ENCODE peak calls at places on chromosomes 5 and 9, in seven cellular contexts. C, I, P, F, V, A and O are unnamed samples.

GRCh38 chr9:93871286-93871685 is 83.9 kb downstream of the BARX1 start:
- DNase-seq in C (no peak), I (no peak), P (peak), F (no peak), V (no peak), A (no peak), O (peak)

GRCh38 chr9:90961375-90961774 is 159.8 kb downstream of the SYK start:
- DNase-seq in C (peak), I (no peak), P (no peak), F (no peak), V (no peak), A (no peak), O (no peak)

GRCh38 chr9:28598396-28598795 is 1025.1 kb upstream of the C9orf72 start:
- DNase-seq in C (no peak), I (no peak), P (no peak), F (no peak), V (no peak), A (no peak), O (peak)

GRCh38 chr9:101585740-101586139 is 9.0 kb downstream of the PPP3R2 start:
- DNase-seq in C (no peak), I (no peak), P (no peak), F (no peak), V (no peak), A (no peak), O (no peak)

GRCh38 chr9:131678499-131679111 is 61.3 kb downstream of the RAPGEF1 start:
- DNase-seq in C (peak), I (peak), P (peak), F (peak), V (peak), A (no peak), O (no peak)

GRCh38 chr5:163614787-163615186 is 109.4 kb downstream of the MAT2B start:
- DNase-seq in C (peak), I (no peak), P (no peak), F (no peak), V (peak), A (no peak), O (no peak)

GRCh38 chr5:114237766-114238165 is 124.1 kb upstream of the KCNN2 start:
- DNase-seq in C (peak), I (peak), P (no peak), F (no peak), V (no peak), A (no peak), O (no peak)

GRCh38 chr5:35651002-35651756 is 33.5 kb downstream of the SPEF2 start:
- DNase-seq in C (peak), I (peak), P (peak), F (no peak), V (peak), A (peak), O (peak)

GRCh38 chr9:126009047-126009446 is 261.9 kb downstream of the PBX3 start:
- DNase-seq in C (no peak), I (no peak), P (peak), F (no peak), V (no peak), A (no peak), O (no peak)

GRCh38 chr5:2017540-2018389 is 135.0 kb upstream of the IRX4 start:
- DNase-seq in C (peak), I (no peak), P (peak), F (peak), V (peak), A (peak), O (no peak)

GRCh38 chr9:79073201-79073600 is 498.6 kb upstream of the TLE4 start:
- DNase-seq in C (no peak), I (no peak), P (no peak), F (no peak), V (no peak), A (no peak), O (no peak)

DNA sequence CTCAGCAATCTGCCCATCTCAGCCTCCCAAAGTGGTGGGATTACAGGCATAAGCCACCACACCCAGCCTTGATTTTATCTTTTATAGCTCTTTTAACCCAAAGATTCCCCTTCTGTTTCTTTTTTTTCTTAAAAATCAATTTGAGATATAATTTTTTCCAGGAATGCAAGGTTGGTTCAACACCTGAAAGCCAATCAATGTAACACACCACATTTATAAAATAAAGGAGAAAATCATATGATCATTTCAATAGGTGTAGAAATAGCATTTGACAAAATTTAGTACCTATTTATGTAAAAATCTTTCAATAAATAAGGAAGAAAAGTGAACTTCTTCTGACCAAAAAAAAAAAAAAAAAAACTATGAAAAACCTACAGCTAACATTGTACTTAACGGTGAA is 3.7 kb upstream of the ASS1 start:
- DNase-seq in C (no peak), I (no peak), P (no peak), F (no peak), V (no peak), A (no peak), O (no peak)
- H4K8ac ChIP-seq in C (no peak), I (no peak), P (no peak), F (no peak), V (no peak), A (no peak), O (no peak)

DNA sequence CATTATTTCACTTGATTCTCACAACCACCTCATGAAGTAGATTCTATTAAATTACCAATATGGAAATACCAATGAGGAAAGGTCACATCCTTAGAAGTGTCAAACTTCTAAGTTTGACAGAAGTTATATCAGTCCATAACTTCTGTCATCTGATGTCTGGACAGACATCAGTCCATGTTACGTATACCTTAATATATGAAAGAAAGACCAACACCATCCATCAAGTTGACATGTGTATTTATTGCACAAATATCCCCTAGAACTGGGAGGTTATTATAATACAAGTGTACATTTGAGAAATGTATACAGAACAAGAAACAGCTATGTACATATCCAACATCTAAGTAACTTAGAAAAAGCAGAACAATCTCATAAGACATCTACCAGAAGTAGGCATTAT is 6.5 kb upstream of the RAPGEF6 start:
- DNase-seq in C (no peak), I (no peak), P (no peak), F (no peak), V (no peak), A (no peak), O (no peak)
- H4K8ac ChIP-seq in C (no peak), I (no peak), P (no peak), F (no peak), V (no peak), A (no peak), O (no peak)

GRCh38 chr5:83553000-83553486 is 81.5 kb downstream of the VCAN start:
- DNase-seq in C (peak), I (no peak), P (peak), F (no peak), V (no peak), A (no peak), O (no peak)

GRCh38 chr5:83554133-83554532 is 82.6 kb downstream of the VCAN start:
- DNase-seq in C (no peak), I (no peak), P (no peak), F (no peak), V (no peak), A (no peak), O (no peak)

GRCh38 chr5:83549681-83550080 is 78.1 kb downstream of the VCAN start:
- DNase-seq in C (no peak), I (peak), P (no peak), F (no peak), V (no peak), A (no peak), O (no peak)

GRCh38 chr5:83552275-83552674 is 80.7 kb downstream of the VCAN start:
- DNase-seq in C (peak), I (no peak), P (no peak), F (no peak), V (no peak), A (no peak), O (no peak)

DNA sequence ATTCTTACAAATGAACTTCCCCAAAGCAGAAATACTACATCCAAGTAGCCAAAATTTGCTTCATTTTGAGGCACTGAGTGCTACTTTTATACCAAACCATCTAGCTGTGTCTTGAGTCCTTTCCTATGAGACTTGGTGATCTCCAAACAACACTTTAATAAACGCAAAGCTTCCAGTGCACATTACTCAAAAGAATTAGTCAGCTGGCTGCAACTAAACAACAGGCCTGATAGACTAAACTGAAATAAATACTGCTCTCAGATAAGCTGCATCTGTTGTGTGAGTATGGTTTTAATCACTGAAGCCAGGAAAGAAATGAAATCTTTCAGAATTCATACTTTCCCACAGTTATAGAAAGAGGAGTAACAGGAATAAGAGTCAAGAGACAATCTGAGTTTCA is 80.3 kb downstream of the VCAN start:
- DNase-seq in C (peak), I (peak), P (no peak), F (no peak), V (no peak), A (no peak), O (no peak)
- H4K8ac ChIP-seq in C (peak), I (no peak), P (no peak), F (no peak), V (no peak), A (no peak), O (no peak)

GRCh38 chr5:115561176-115561575 is 16.6 kb upstream of the FEM1C start:
- DNase-seq in C (no peak), I (no peak), P (no peak), F (no peak), V (no peak), A (no peak), O (no peak)
- H4K8ac ChIP-seq in C (no peak), I (no peak), P (no peak), F (no peak), V (no peak), A (no peak), O (no peak)

GRCh38 chr9:29928072-29928471 is 2354.8 kb upstream of the C9orf72 start:
- DNase-seq in C (no peak), I (no peak), P (no peak), F (no peak), V (no peak), A (no peak), O (no peak)
- H4K8ac ChIP-seq in C (no peak), I (no peak), P (no peak), F (no peak), V (no peak), A (no peak), O (no peak)

DNA sequence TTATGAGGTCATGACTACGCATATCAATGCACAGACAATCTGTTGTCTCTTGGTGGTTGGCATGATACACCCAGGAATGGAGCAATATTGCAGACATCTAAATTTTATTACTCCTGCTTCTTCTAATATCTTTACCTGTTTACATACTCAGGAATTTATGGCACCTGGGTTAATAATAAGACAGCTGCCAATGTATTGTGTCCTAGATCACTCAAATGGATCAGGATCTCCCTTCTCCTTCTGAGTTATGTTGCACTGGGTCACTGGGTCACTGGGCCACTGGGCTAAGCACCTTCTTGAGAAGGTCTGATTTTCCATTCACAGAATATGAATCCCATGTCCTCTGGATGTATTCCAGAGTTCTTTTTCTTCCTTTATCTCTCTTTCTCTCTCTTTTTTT is 41.8 kb downstream of the CCL28 start:
- DNase-seq in C (no peak), I (no peak), P (no peak), F (no peak), V (no peak), A (no peak), O (no peak)
- H4K8ac ChIP-seq in C (no peak), I (no peak), P (no peak), F (no peak), V (no peak), A (no peak), O (no peak)

DNA sequence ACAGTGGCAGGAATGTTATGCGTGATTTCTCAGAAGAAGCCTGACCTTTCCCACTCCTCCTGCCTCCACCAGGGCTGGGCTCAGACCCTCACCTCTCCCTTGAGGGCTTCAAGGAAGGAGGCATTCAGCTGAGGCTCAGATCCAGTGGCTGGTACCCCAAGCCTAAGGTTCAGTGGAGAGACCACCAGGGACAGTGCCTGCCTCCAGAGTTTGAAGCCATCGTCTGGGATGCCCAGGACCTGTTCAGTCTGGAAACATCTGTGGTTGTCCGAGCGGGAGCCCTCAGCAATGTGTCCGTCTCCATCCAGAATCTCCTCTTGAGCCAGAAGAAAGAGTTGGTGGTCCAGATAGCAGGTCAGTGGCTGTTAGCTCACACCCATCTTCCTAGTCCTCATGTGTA is 9.9 kb downstream of the BTNL9 start:
- DNase-seq in C (no peak), I (no peak), P (no peak), F (no peak), V (no peak), A (no peak), O (no peak)
- H4K8ac ChIP-seq in C (no peak), I (no peak), P (no peak), F (no peak), V (no peak), A (no peak), O (no peak)